ENCODE peak calls at places on chromosomes 12 and 14, in four cellular contexts. B, Z, E and Q are unnamed samples.

GRCh38 chr14:83463500-83464098 is 1929.9 kb upstream of the SEL1L start:
- DNase-seq in B (peak), Z (peak), E (peak), Q (peak)

GRCh38 chr12:70426620-70427019 is 60.5 kb downstream of the KCNMB4 start:
- DNase-seq in B (no peak), Z (no peak), E (no peak), Q (no peak)

GRCh38 chr14:91796622-91797347 is 64.9 kb upstream of the CATSPERB start:
- DNase-seq in B (no peak), Z (no peak), E (no peak), Q (no peak)

GRCh38 chr12:131896811-131897270 is 2.4 kb downstream of the ULK1 start:
- DNase-seq in B (no peak), Z (no peak), E (no peak), Q (no peak)

GRCh38 chr14:77421241-77421640 is 2.1 kb downstream of the NOXRED1 start:
- DNase-seq in B (no peak), Z (no peak), E (no peak), Q (no peak)

GRCh38 chr12:127509066-127509778 is 757.7 kb upstream of the TMEM132C start:
- DNase-seq in B (no peak), Z (no peak), E (no peak), Q (no peak)

GRCh38 chr12:106093246-106093645 is 45.5 kb downstream of the NUAK1 start:
- DNase-seq in B (no peak), Z (no peak), E (no peak), Q (no peak)

GRCh38 chr14:76917759-76918175 is 91.6 kb downstream of the LRRC74A start:
- DNase-seq in B (no peak), Z (no peak), E (no peak), Q (peak)